ENCODE peak calls at places on chromosome 3, in ten cellular contexts. A is heart left ventricle, K is upper lobe of left lung, W is HL-60, R is mesothelial cell of epicardium, E is epithelial cell of proximal tubule, I is HFFc6, Q is fibroblast of the aortic adventitia, V is colonic mucosa, X is NB4. C is an unnamed sample.

GRCh38 chr3:67923796-67924195 is 269.4 kb upstream of the SUCLG2 start:
- DNase-seq in A (no peak), K (no peak), W (no peak), R (no peak), E (no peak), I (no peak), Q (no peak), V (no peak), X (peak), C (no peak)

GRCh38 chr3:175426805-175427204 is 567.7 kb downstream of the NAALADL2 start:
- DNase-seq in A (no peak), K (no peak), W (no peak), R (no peak), E (peak), I (peak), Q (no peak), V (no peak), X (no peak), C (no peak)

GRCh38 chr3:156332304-156332703 is 211.9 kb downstream of the KCNAB1 start:
- DNase-seq in A (no peak), K (no peak), W (no peak), R (no peak), E (no peak), I (no peak), Q (no peak), V (no peak), X (no peak), C (no peak)

GRCh38 chr3:131386429-131386926 is 4.9 kb downstream of the NUDT16 start:
- DNase-seq in A (peak), K (no peak), W (peak), R (no peak), E (no peak), I (no peak), Q (no peak), V (peak), X (peak), C (no peak)

GRCh38 chr3:87771338-87772059 is 287.3 kb downstream of the CGGBP1 start:
- DNase-seq in A (no peak), K (no peak), W (peak), R (no peak), E (peak), I (peak), Q (peak), V (peak), X (peak), C (peak)

GRCh38 chr3:46573701-46574100 is 7.6 kb upstream of the LRRC2 start:
- DNase-seq in A (no peak), K (no peak), W (no peak), R (no peak), E (no peak), I (no peak), Q (no peak), V (no peak), X (no peak), C (no peak)

GRCh38 chr3:156952011-156952410 is 125.9 kb downstream of the LEKR1 start:
- DNase-seq in A (no peak), K (no peak), W (no peak), R (no peak), E (no peak), I (no peak), Q (no peak), V (no peak), X (no peak), C (no peak)

GRCh38 chr3:148873270-148873927 is 8.3 kb downstream of the CPA3 start:
- DNase-seq in A (no peak), K (peak), W (no peak), R (no peak), E (no peak), I (no peak), Q (no peak), V (no peak), X (no peak), C (no peak)

GRCh38 chr3:101625879-101626278 is 51.1 kb downstream of the ZBTB11 start:
- DNase-seq in A (no peak), K (no peak), W (no peak), R (no peak), E (no peak), I (no peak), Q (no peak), V (no peak), X (no peak), C (no peak)

GRCh38 chr3:110126065-110126464 is 788.7 kb upstream of the DPPA4 start:
- DNase-seq in A (no peak), K (peak), W (no peak), R (no peak), E (no peak), I (no peak), Q (no peak), V (no peak), X (no peak), C (no peak)

GRCh38 chr3:88059380-88060160 is 515 bp downstream of the ZNF654 start:
- DNase-seq in A (no peak), K (no peak), W (no peak), R (no peak), E (no peak), I (no peak), Q (peak), V (peak), X (peak), C (no peak)

GRCh38 chr3:50242778-50243551 is 7.0 kb downstream of the GNAI2 start:
- DNase-seq in A (peak), K (no peak), W (peak), R (no peak), E (no peak), I (no peak), Q (peak), V (peak), X (peak), C (peak)

GRCh38 chr3:127851899-127852298 is 29.6 kb upstream of the MGLL start:
- DNase-seq in A (no peak), K (no peak), W (no peak), R (no peak), E (no peak), I (no peak), Q (no peak), V (no peak), X (no peak), C (no peak)

GRCh38 chr3:127744875-127745274 is 72.1 kb downstream of the ABTB1 start:
- DNase-seq in A (no peak), K (no peak), W (no peak), R (no peak), E (no peak), I (no peak), Q (no peak), V (no peak), X (no peak), C (no peak)

GRCh38 chr3:25171118-25171912 is 256.7 kb upstream of the RARB start:
- DNase-seq in A (no peak), K (no peak), W (no peak), R (no peak), E (no peak), I (no peak), Q (no peak), V (no peak), X (no peak), C (no peak)

GRCh38 chr3:16515885-16516420 is 2.5 kb upstream of the RFTN1 start:
- DNase-seq in A (no peak), K (no peak), W (no peak), R (no peak), E (no peak), I (no peak), Q (no peak), V (no peak), X (no peak), C (no peak)

GRCh38 chr3:107578523-107578922 is 55.8 kb downstream of the BBX start:
- DNase-seq in A (no peak), K (no peak), W (no peak), R (no peak), E (no peak), I (no peak), Q (no peak), V (no peak), X (no peak), C (peak)

GRCh38 chr3:132563409-132564074 is 33.5 kb upstream of the ACKR4 start:
- DNase-seq in A (no peak), K (no peak), W (no peak), R (no peak), E (no peak), I (no peak), Q (peak), V (no peak), X (no peak), C (no peak)

GRCh38 chr3:52532838-52533622 is 627 bp downstream of the NT5DC2 start:
- DNase-seq in A (peak), K (peak), W (peak), R (peak), E (no peak), I (no peak), Q (no peak), V (peak), X (peak), C (peak)

GRCh38 chr3:146196789-146197188 is 35.8 kb upstream of the PLOD2 start:
- DNase-seq in A (no peak), K (no peak), W (no peak), R (no peak), E (no peak), I (no peak), Q (no peak), V (no peak), X (no peak), C (no peak)

GRCh38 chr3:171801738-171802600 is 8.3 kb downstream of the PLD1 start:
- DNase-seq in A (no peak), K (no peak), W (no peak), R (no peak), E (peak), I (peak), Q (peak), V (no peak), X (no peak), C (no peak)

GRCh38 chr3:43892061-43892460 is 201.3 kb downstream of the ABHD5 start:
- DNase-seq in A (no peak), K (no peak), W (no peak), R (no peak), E (no peak), I (no peak), Q (no peak), V (no peak), X (no peak), C (no peak)

GRCh38 chr3:61594978-61595687 is 33.8 kb downstream of the PTPRG start:
- DNase-seq in A (no peak), K (no peak), W (no peak), R (no peak), E (no peak), I (no peak), Q (no peak), V (no peak), X (no peak), C (no peak)

GRCh38 chr3:73602171-73602570 is 22.6 kb downstream of the PDZRN3 start:
- DNase-seq in A (peak), K (no peak), W (no peak), R (no peak), E (no peak), I (peak), Q (peak), V (no peak), X (no peak), C (no peak)

GRCh38 chr3:146953523-146954125 is 348.5 kb upstream of the PLSCR5 start:
- DNase-seq in A (no peak), K (no peak), W (no peak), R (no peak), E (peak), I (no peak), Q (peak), V (no peak), X (no peak), C (no peak)

GRCh38 chr3:132549890-132550578 is 47.0 kb upstream of the ACKR4 start:
- DNase-seq in A (no peak), K (no peak), W (no peak), R (no peak), E (no peak), I (peak), Q (peak), V (no peak), X (peak), C (no peak)

GRCh38 chr3:51960386-51960785 is 5.2 kb downstream of the GPR62 start:
- DNase-seq in A (no peak), K (no peak), W (no peak), R (no peak), E (no peak), I (no peak), Q (no peak), V (no peak), X (no peak), C (no peak)

GRCh38 chr3:144662729-144663128 is 691.1 kb downstream of the DIPK2A start:
- DNase-seq in A (no peak), K (no peak), W (no peak), R (no peak), E (no peak), I (no peak), Q (no peak), V (no peak), X (no peak), C (no peak)

GRCh38 chr3:109977903-109978302 is 640.6 kb upstream of the DPPA4 start:
- DNase-seq in A (no peak), K (no peak), W (no peak), R (no peak), E (no peak), I (no peak), Q (no peak), V (no peak), X (no peak), C (no peak)

GRCh38 chr3:124282751-124283643 is 291.1 kb upstream of the ROPN1 start:
- DNase-seq in A (no peak), K (no peak), W (no peak), R (no peak), E (no peak), I (peak), Q (peak), V (no peak), X (no peak), C (no peak)

GRCh38 chr3:12222765-12223485 is 64.2 kb upstream of the TIMP4 start:
- DNase-seq in A (no peak), K (no peak), W (peak), R (no peak), E (no peak), I (peak), Q (peak), V (no peak), X (peak), C (no peak)

GRCh38 chr3:77686560-77686959 is 646.7 kb downstream of the ROBO2 start:
- DNase-seq in A (no peak), K (no peak), W (no peak), R (no peak), E (no peak), I (no peak), Q (no peak), V (no peak), X (no peak), C (no peak)

GRCh38 chr3:46506526-46506925 is 8.8 kb downstream of the RTP3 start:
- DNase-seq in A (no peak), K (no peak), W (no peak), R (no peak), E (no peak), I (no peak), Q (no peak), V (no peak), X (no peak), C (no peak)

DNA sequence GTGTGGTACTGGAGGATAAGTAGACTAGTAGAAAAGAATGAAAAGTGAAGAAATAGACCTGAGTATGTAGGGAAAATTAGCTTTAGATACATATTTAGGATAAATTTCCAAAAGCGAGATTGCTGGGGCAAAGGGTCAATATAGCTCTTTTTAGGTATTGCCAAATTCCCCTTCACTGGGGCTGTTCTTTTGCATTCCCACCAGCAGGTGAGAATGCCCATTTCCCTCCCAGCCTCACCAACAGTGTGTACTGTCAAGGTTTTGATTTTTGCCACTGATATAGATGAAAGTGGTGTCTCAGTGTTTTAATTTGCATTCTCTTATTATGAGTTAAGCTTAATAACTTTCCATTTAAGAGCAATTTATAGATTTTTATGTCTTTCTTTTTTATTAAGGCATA is 35.7 kb upstream of the BHLHE40 start:
- DNase-seq in A (no peak), K (no peak), W (no peak), R (no peak), E (no peak), I (no peak), Q (no peak), V (no peak), X (no peak), C (peak)
- TF ChIP-seq CTCF in A (no peak), K (no peak), W (no peak), R (peak), E (peak), I (peak), Q (peak), V (peak), X (no peak), C (peak)

GRCh38 chr3:111584724-111585123 is 10.4 kb downstream of the ZBED2 start:
- DNase-seq in A (no peak), K (no peak), W (no peak), R (no peak), E (no peak), I (no peak), Q (peak), V (no peak), X (no peak), C (no peak)
- TF ChIP-seq CTCF in A (no peak), K (no peak), W (no peak), R (no peak), E (no peak), I (no peak), Q (no peak), V (no peak), X (no peak), C (no peak)

GRCh38 chr3:191500892-191501291 is 39.9 kb downstream of the PYDC2 start:
- DNase-seq in A (no peak), K (no peak), W (no peak), R (no peak), E (no peak), I (no peak), Q (no peak), V (no peak), X (peak), C (no peak)

GRCh38 chr3:191499307-191500125 is 38.6 kb downstream of the PYDC2 start:
- DNase-seq in A (peak), K (peak), W (no peak), R (peak), E (no peak), I (peak), Q (peak), V (peak), X (peak), C (no peak)

DNA sequence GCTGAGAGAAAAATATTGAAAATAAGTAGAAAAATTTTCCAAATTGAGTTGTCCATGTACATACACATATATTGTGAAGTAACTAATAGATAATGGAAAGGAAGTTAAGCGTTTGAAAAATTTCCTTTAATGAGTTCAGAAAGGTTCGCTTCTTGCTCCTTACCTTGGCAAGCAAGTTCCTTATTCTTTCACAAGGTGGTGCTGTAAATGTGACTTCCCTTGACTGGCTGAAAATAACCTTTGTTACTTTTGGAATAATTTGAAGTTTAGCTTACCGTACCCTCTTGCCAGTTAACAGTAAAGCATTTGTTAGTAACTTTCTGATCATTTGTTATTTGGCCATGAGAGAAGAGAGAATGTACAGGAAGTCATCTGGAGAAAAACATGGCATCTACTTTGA is 41.6 kb downstream of the PYDC2 start:
- DNase-seq in A (no peak), K (no peak), W (no peak), R (no peak), E (no peak), I (peak), Q (no peak), V (no peak), X (peak), C (no peak)
- TF ChIP-seq CTCF in A (no peak), K (no peak), W (no peak), R (peak), E (peak), I (peak), Q (peak), V (no peak), X (peak), C (peak)

GRCh38 chr3:179555604-179556003 is 7.1 kb upstream of the ACTL6A start:
- DNase-seq in A (no peak), K (no peak), W (no peak), R (no peak), E (no peak), I (no peak), Q (no peak), V (no peak), X (no peak), C (no peak)

GRCh38 chr3:179563298-179563934 is 690 bp downstream of the ACTL6A start:
- DNase-seq in A (peak), K (peak), W (peak), R (peak), E (no peak), I (peak), Q (peak), V (peak), X (peak), C (peak)

GRCh38 chr3:179560791-179561190 is 1.9 kb upstream of the ACTL6A start:
- DNase-seq in A (no peak), K (no peak), W (no peak), R (no peak), E (no peak), I (no peak), Q (no peak), V (no peak), X (no peak), C (no peak)

GRCh38 chr3:179562467-179563297 is at the start of gene ACTL6A:
- DNase-seq in A (peak), K (peak), W (peak), R (peak), E (peak), I (peak), Q (peak), V (peak), X (peak), C (peak)

GRCh38 chr3:179558742-179559364 is 3.9 kb upstream of the ACTL6A start:
- DNase-seq in A (peak), K (no peak), W (peak), R (peak), E (no peak), I (peak), Q (peak), V (peak), X (peak), C (peak)
- TF ChIP-seq CTCF in A (peak), K (peak), W (peak), R (peak), E (peak), I (peak), Q (peak), V (peak), X (peak), C (peak)

GRCh38 chr3:187066228-187066995 is 72.9 kb downstream of the RPL39L start:
- DNase-seq in A (no peak), K (no peak), W (no peak), R (no peak), E (no peak), I (peak), Q (peak), V (no peak), X (peak), C (peak)
- TF ChIP-seq CTCF in A (no peak), K (no peak), W (no peak), R (no peak), E (peak), I (peak), Q (peak), V (no peak), X (peak), C (no peak)

GRCh38 chr3:195117978-195118581 is 152.9 kb downstream of the XXYLT1 start:
- DNase-seq in A (no peak), K (no peak), W (no peak), R (no peak), E (no peak), I (no peak), Q (peak), V (peak), X (peak), C (peak)
- TF ChIP-seq CTCF in A (no peak), K (no peak), W (peak), R (no peak), E (peak), I (peak), Q (peak), V (no peak), X (peak), C (peak)

DNA sequence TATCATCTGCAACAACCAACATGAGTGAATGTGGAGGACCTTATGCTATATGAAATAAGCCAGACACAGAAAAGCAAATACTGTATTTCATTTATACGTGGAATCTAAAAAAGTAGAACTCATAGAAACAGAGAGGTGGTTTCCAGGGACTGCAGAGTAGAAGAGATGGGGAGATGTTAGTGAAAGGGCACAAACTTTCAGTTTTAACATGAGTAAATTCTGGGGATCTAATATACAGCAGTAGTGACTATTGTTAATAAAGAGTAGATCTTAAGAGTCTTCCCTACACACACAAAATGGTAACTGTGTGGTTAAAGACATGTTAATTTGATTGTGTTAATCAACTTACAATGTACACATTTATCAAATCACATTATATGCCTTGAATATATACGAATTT is 20.9 kb upstream of the MELTF start:
- DNase-seq in A (no peak), K (no peak), W (no peak), R (no peak), E (no peak), I (no peak), Q (no peak), V (no peak), X (no peak), C (no peak)
- TF ChIP-seq CTCF in A (no peak), K (no peak), W (no peak), R (no peak), E (no peak), I (no peak), Q (no peak), V (no peak), X (no peak), C (no peak)